ENCODE peak calls at places on chromosomes 7 and 10, in seven cellular contexts. H, O, J, L, K, U and R are unnamed samples.

GRCh38 chr7:51606601-51607154 is 290.1 kb upstream of the COBL start:
- DNase-seq in U (no peak), H (no peak), O (no peak), J (peak), K (no peak), L (no peak), R (no peak)

GRCh38 chr10:3527869-3528268 is 257.1 kb downstream of the KLF6 start:
- DNase-seq in O (no peak), J (no peak), K (peak), L (no peak), U (no peak), H (no peak), R (no peak)

GRCh38 chr7:141158562-141158961 is 84.7 kb downstream of the TMEM178B start:
- DNase-seq in L (no peak), H (no peak), U (peak), O (peak), K (peak), J (peak), R (peak)

GRCh38 chr7:155457544-155458316 is at the start of gene EN2:
- DNase-seq in L (peak), H (no peak), J (no peak), K (peak), O (no peak), U (no peak), R (no peak)

GRCh38 chr10:80356563-80356999 is at the start of the genes DYDC1 and DYDC2:
- DNase-seq in H (no peak), L (peak), J (no peak), U (peak), K (peak), O (peak), R (peak)

GRCh38 chr7:136677456-136678365 is 190.7 kb upstream of the CHRM2 start:
- DNase-seq in H (peak), U (peak), L (no peak), J (no peak), K (peak), O (peak), R (peak)

GRCh38 chr7:137492889-137493288 is 149.4 kb upstream of the PTN start:
- DNase-seq in O (no peak), U (no peak), K (no peak), L (no peak), H (no peak), J (no peak), R (no peak)

GRCh38 chr10:54985732-54986131 is 184.7 kb upstream of the PCDH15 start:
- DNase-seq in U (peak), H (no peak), J (no peak), L (peak), K (peak), O (peak), R (peak)

GRCh38 chr7:101153969-101154692 is at the start of gene AP1S1:
- DNase-seq in L (peak), H (no peak), U (peak), J (peak), K (peak), O (peak), R (peak)

GRCh38 chr7:15885678-15886077 is 199.2 kb upstream of the MEOX2 start:
- DNase-seq in K (no peak), U (no peak), H (no peak), O (no peak), L (no peak), J (no peak), R (no peak)

GRCh38 chr10:110821508-110821907 is 50.2 kb upstream of the PDCD4 start:
- DNase-seq in O (no peak), K (no peak), H (no peak), J (no peak), U (no peak), L (no peak), R (no peak)

GRCh38 chr10:78173360-78174020 is 139.8 kb downstream of the RPS24 start:
- DNase-seq in O (no peak), J (no peak), U (peak), L (no peak), H (no peak), K (peak), R (no peak)

GRCh38 chr10:72812798-72813430 is 80.6 kb upstream of the OIT3 start:
- DNase-seq in K (peak), O (peak), U (peak), H (peak), L (no peak), J (peak), R (no peak)

GRCh38 chr7:117873056-117873932 is at the start of gene CTTNBP2:
- DNase-seq in U (peak), O (peak), J (peak), H (no peak), L (peak), K (peak), R (peak)

GRCh38 chr7:103748680-103749079 is 240.8 kb downstream of the RELN start:
- DNase-seq in L (no peak), K (no peak), J (no peak), H (no peak), O (no peak), U (no peak), R (no peak)

GRCh38 chr10:101897633-101898032 is 54.0 kb upstream of the KCNIP2 start:
- DNase-seq in K (peak), J (no peak), U (peak), L (no peak), H (no peak), O (no peak), R (no peak)

GRCh38 chr7:36749282-36749960 is 25.1 kb upstream of the AOAH start:
- DNase-seq in L (no peak), O (peak), U (peak), K (no peak), H (peak), J (no peak), R (no peak)

GRCh38 chr7:124566576-124566975 is 199.0 kb downstream of the GPR37 start:
- DNase-seq in O (peak), J (no peak), H (peak), L (peak), U (peak), K (no peak), R (no peak)

GRCh38 chr10:6516877-6517276 is 63.2 kb downstream of the PRKCQ start:
- DNase-seq in O (no peak), U (no peak), L (no peak), J (no peak), K (no peak), H (no peak), R (no peak)

GRCh38 chr10:46227571-46228075 is 59.2 kb upstream of the ANTXRL start:
- DNase-seq in U (no peak), H (no peak), K (no peak), O (no peak), L (no peak), J (no peak), R (no peak)

GRCh38 chr7:112086496-112087254 is 119.5 kb downstream of the DOCK4 start:
- DNase-seq in K (no peak), O (no peak), L (no peak), J (no peak), U (no peak), H (no peak), R (no peak)

GRCh38 chr7:91079491-91079890 is 184.7 kb upstream of the FZD1 start:
- DNase-seq in K (peak), U (peak), L (no peak), H (no peak), O (no peak), J (no peak), R (no peak)

GRCh38 chr7:111711426-111712065 is 149.3 kb upstream of the IMMP2L start:
- DNase-seq in K (no peak), L (no peak), H (no peak), U (no peak), J (no peak), O (peak), R (no peak)

GRCh38 chr7:39341083-39341482 is 225.1 kb upstream of the YAE1 start:
- DNase-seq in L (no peak), J (no peak), K (peak), O (no peak), H (no peak), U (peak), R (no peak)

GRCh38 chr10:4587466-4587865 is 238.5 kb upstream of the AKR1E2 start:
- DNase-seq in K (no peak), J (no peak), H (no peak), O (no peak), L (no peak), U (no peak), R (no peak)

GRCh38 chr10:17444062-17444714 is 10.2 kb downstream of the ST8SIA6 start:
- DNase-seq in L (no peak), O (no peak), K (no peak), H (no peak), J (no peak), U (peak), R (no peak)
- H2AFZ ChIP-seq in L (no peak), O (no peak), K (no peak), H (no peak), J (no peak), U (no peak), R (no peak)

GRCh38 chr7:11233871-11234270 is 260.2 kb downstream of the PHF14 start:
- DNase-seq in H (no peak), U (no peak), K (no peak), J (no peak), O (no peak), L (no peak), R (no peak)
- TF ChIP-seq EZH2 in H (no peak), U (no peak), K (no peak), J (no peak), O (no peak), L (no peak), R (no peak)

GRCh38 chr7:17367502-17367901 is 69.0 kb downstream of the AHR start:
- DNase-seq in H (no peak), L (no peak), U (peak), J (no peak), O (no peak), K (peak), R (no peak)

GRCh38 chr7:17369686-17370426 is 71.4 kb downstream of the AHR start:
- DNase-seq in L (no peak), U (peak), J (no peak), O (peak), H (peak), K (peak), R (no peak)

GRCh38 chr7:17370901-17371550 is 72.6 kb downstream of the AHR start:
- DNase-seq in H (no peak), L (no peak), K (peak), O (no peak), J (no peak), U (peak), R (no peak)

GRCh38 chr7:17371656-17372524 is 73.4 kb downstream of the AHR start:
- DNase-seq in U (peak), H (peak), L (no peak), K (peak), J (peak), O (peak), R (no peak)

GRCh38 chr7:17368856-17369520 is 70.5 kb downstream of the AHR start:
- DNase-seq in O (no peak), H (no peak), K (peak), U (no peak), J (no peak), L (no peak), R (no peak)
- H2AFZ ChIP-seq in O (peak), H (no peak), K (peak), U (no peak), J (no peak), L (no peak), R (no peak)

DNA sequence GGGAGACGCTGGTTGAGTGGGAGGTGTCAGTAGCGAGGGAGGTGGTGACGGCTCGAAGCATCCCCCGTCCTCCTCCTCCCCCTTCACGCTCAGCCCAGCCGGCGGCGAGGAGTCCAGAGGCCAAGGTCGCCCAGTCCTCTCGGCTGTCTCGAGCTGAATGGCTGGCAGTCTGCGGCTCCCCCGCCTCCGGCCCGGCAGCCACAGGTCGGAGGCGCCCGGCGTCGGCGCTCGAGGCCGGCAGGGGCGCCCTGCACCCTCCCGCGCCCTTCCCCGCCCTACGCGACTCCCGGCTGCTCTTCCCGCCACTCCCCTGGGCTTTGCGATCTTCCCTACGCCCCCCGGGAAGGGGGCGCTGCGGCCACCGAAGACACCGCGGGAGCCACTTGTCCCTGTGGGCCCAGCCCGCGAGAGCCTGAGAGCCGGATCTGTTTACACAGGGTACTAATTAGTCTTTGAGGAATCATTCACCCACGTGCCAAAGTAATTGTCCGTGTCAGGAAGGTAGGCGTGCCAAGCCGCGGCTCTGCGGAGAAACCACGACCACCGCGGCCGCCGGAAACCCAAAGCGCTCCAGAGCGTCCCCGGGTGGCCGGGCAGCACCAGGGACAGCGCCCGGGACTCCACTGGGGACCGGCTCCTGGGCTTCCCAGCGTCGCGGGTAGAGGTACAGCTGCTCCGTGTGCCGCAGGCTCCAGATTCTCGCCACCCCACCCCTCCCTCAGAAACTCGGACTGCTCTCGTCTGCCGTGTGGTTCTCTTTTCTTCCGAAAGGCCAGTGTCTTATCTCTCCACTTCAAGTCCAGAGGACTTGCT is at the start of gene NXPH1:
- DNase-seq in O (no peak), J (no peak), H (no peak), K (peak), U (no peak), L (peak), R (peak)
- TF ChIP-seq EZH2 in O (no peak), J (no peak), H (peak), K (no peak), U (no peak), L (peak), R (no peak)

GRCh38 chr7:121303422-121304171 is 25.2 kb upstream of the WNT16 start:
- DNase-seq in K (no peak), H (no peak), U (no peak), J (no peak), L (no peak), O (no peak), R (no peak)

GRCh38 chr7:121305109-121305508 is 23.7 kb upstream of the WNT16 start:
- DNase-seq in H (no peak), K (peak), L (no peak), J (no peak), U (peak), O (no peak), R (no peak)

GRCh38 chr7:121304259-121304658 is 24.5 kb upstream of the WNT16 start:
- DNase-seq in U (no peak), L (no peak), H (no peak), J (no peak), K (no peak), O (no peak), R (no peak)

GRCh38 chr7:121307021-121307575 is 21.7 kb upstream of the WNT16 start:
- DNase-seq in J (no peak), U (no peak), H (no peak), O (peak), K (no peak), L (no peak), R (no peak)

DNA sequence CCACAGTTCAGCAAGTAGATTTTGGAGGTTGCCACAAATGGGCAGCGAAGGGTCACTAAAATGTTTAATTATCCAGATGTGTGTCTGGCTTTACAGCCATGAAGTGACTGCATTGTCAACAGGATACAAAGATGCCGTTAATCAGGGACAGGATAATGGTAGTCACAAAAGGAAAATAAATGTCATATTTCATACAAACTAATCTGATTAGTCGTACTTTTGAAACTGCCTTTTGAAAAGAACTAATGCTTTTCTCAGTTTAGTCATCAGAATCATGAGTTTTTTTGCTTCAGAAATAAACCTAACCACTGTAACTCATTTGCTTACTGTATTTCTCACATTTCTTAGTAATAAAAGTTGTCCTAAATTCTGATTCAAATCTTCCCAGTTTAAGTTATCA is 22.2 kb upstream of the WNT16 start:
- DNase-seq in L (no peak), K (peak), O (no peak), J (no peak), H (no peak), U (no peak), R (no peak)
- H2AFZ ChIP-seq in L (no peak), K (no peak), O (no peak), J (no peak), H (no peak), U (no peak), R (no peak)